ENCODE peak calls at places on chromosomes 5 and 9, in nine cellular contexts. S is G401, C is LoVo, I is HuH-7, F is lower lobe of right lung, X is H4, P is glutamatergic neuron, G is mesenteric fat pad, N is erythroblast. W is an unnamed sample.

GRCh38 chr9:92947268-92948031 is at the start of gene FGD3:
- DNase-seq in X (no peak), C (peak), S (no peak), N (no peak), G (peak), I (peak), F (no peak), P (peak), W (no peak)

GRCh38 chr9:101635020-101635419 is 40.3 kb upstream of the PPP3R2 start:
- DNase-seq in F (no peak), X (no peak), C (no peak), P (no peak), G (no peak), S (no peak), N (no peak), I (no peak), W (no peak)

GRCh38 chr5:127010362-127010761 is 20.0 kb downstream of the MARCHF3 start:
- DNase-seq in P (no peak), F (no peak), C (no peak), X (no peak), S (no peak), I (no peak), N (no peak), G (no peak), W (no peak)

GRCh38 chr5:73649926-73650325 is 23.9 kb downstream of the ARHGEF28 start:
- DNase-seq in C (no peak), N (no peak), I (no peak), S (no peak), P (no peak), G (no peak), X (no peak), F (no peak), W (no peak)

GRCh38 chr5:135435467-135436330 is 11.4 kb downstream of the DCANP1 start:
- DNase-seq in P (no peak), I (no peak), F (no peak), N (no peak), S (peak), G (no peak), X (no peak), C (no peak), W (no peak)

GRCh38 chr9:130211548-130212226 is 39.5 kb downstream of the NCS1 start:
- DNase-seq in P (peak), G (no peak), N (no peak), C (no peak), I (no peak), F (no peak), S (no peak), X (no peak), W (no peak)

GRCh38 chr5:160198148-160198545 is 31.2 kb upstream of the FABP6 start:
- DNase-seq in G (no peak), C (no peak), F (no peak), S (no peak), N (no peak), P (peak), I (no peak), X (no peak), W (peak)

GRCh38 chr5:82332889-82333619 is 54.9 kb upstream of the RPS23 start:
- DNase-seq in N (no peak), P (no peak), I (no peak), S (no peak), X (no peak), C (no peak), F (no peak), G (no peak), W (peak)

W was measured in OCI-M1.